ENCODE peak calls at places on chromosomes 16 and 17, in seven cellular contexts. Q is HepG2, H is H1, G is GM12891, R is SK-N-SH, L is K562, I is GM12878. S is an unnamed sample.
A peak's percentile ranks its signal among the peaks of the same experiment; 100 is the strongest.

GRCh38 chr16:725463-726187 is 618 bp downstream of the CCDC78 start:
- DNase-seq in Q (no peak), H (no peak), G (no peak), R (no peak), L (no peak), I (no peak), S (no peak)

GRCh38 chr16:81711609-81712329 is 67.3 kb upstream of the PLCG2 start:
- DNase-seq in Q (no peak), H (no peak), G (no peak), R (peak; percentile 41), L (peak; percentile 57), I (no peak), S (no peak)

GRCh38 chr17:39719563-39719962 is 10.8 kb downstream of the MIEN1 start:
- DNase-seq in Q (no peak), H (no peak), G (no peak), R (no peak), L (no peak), I (no peak), S (no peak)

GRCh38 chr17:45722161-45722560 is 62.0 kb upstream of the CRHR1 start:
- DNase-seq in Q (peak; percentile 58), H (no peak), G (no peak), R (peak; percentile 76), L (peak; percentile 40), I (no peak), S (no peak)

GRCh38 chr17:36935681-36936454 is 1.4 kb upstream of the LHX1 start:
- DNase-seq in Q (no peak), H (no peak), G (no peak), R (peak; percentile 60), L (peak; percentile 50), I (no peak), S (no peak)

GRCh38 chr16:66735891-66736290 is 15.5 kb downstream of the DYNC1LI2 start:
- DNase-seq in Q (no peak), H (no peak), G (no peak), R (no peak), L (no peak), I (no peak), S (no peak)

GRCh38 chr16:66270333-66270927 is 96.1 kb upstream of the CDH5 start:
- DNase-seq in Q (peak; percentile 65), H (peak; percentile 51), G (peak; percentile 88), R (peak; percentile 92), L (peak; percentile 91), I (no peak), S (peak; percentile 84)

GRCh38 chr17:80838381-80839345 is 153.0 kb upstream of the CHMP6 start:
- DNase-seq in Q (no peak), H (no peak), G (no peak), R (no peak), L (no peak), I (no peak), S (no peak)

GRCh38 chr17:36196099-36196496 is 460 bp downstream of the CCL3L1 start:
- DNase-seq in Q (no peak), H (no peak), G (no peak), R (no peak), L (no peak), I (no peak), S (no peak)

GRCh38 chr17:34703533-34703932 is 124.2 kb downstream of the TMEM132E start:
- DNase-seq in Q (peak; percentile 10), H (no peak), G (no peak), R (no peak), L (peak; percentile 60), I (no peak), S (no peak)

GRCh38 chr17:47281246-47281645 is 27.6 kb downstream of the ITGB3 start:
- DNase-seq in Q (no peak), H (no peak), G (no peak), R (no peak), L (no peak), I (no peak), S (no peak)

GRCh38 chr17:48907713-48908046 is 527 bp upstream of the UBE2Z start:
- DNase-seq in Q (no peak), H (no peak), G (no peak), R (no peak), L (no peak), I (no peak), S (no peak)

GRCh38 chr17:66307257-66307656 is 4.8 kb downstream of the PRKCA start:
- DNase-seq in Q (no peak), H (no peak), G (no peak), R (no peak), L (no peak), I (no peak), S (no peak)
- TF ChIP-seq TAF1 in Q (no peak), H (no peak), G (no peak), R (no peak), L (no peak), I (no peak), S (no peak)

DNA sequence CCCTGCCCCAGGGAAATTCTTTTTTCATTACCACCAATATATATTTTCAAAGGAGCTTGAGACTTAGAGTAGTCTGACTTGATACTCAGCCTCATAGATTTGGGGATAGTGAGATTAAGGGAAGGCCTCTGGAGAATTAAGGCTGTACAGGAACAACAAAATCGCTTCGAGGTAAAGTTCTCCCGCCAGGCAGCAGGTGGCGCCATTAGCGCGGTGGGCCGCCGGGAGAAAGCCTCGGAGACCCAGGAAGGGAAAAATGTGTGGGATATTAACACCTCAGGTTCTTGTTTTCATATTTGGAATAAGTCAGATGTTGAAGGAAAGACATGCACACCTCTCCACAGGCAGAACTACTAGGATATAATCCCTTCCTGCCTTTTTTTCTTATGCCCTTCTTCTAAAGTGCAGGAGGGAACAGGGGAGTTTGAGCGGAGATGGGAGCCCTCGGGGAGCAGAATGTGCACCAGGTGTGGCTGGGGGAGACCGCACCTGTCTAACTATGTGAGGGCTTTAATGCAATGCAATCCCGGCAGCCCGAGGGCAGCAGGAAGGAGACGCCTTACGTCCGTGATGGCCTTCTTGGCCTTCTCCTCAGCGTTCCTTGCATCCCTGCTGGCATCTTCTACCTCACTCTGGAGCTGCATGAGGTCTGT is 25.9 kb downstream of the MYH3 start:
- DNase-seq in Q (no peak), H (no peak), G (peak; percentile 30), R (peak; percentile 66), L (peak; percentile 59), I (no peak), S (no peak)
- TF ChIP-seq TAF1 in Q (no peak), H (no peak), G (no peak), R (no peak), L (no peak), I (no peak), S (no peak)

GRCh38 chr17:72412650-72413076 is 291.8 kb downstream of the SOX9 start:
- DNase-seq in Q (peak; percentile 70), H (no peak), G (no peak), R (no peak), L (no peak), I (no peak), S (no peak)

GRCh38 chr17:72411124-72411563 is 290.3 kb downstream of the SOX9 start:
- DNase-seq in Q (no peak), H (no peak), G (no peak), R (no peak), L (no peak), I (no peak), S (no peak)

GRCh38 chr17:72414967-72415853 is 294.4 kb downstream of the SOX9 start:
- DNase-seq in Q (no peak), H (no peak), G (no peak), R (no peak), L (no peak), I (no peak), S (no peak)

GRCh38 chr17:72414032-72414396 is 293.2 kb downstream of the SOX9 start:
- DNase-seq in Q (no peak), H (no peak), G (no peak), R (no peak), L (no peak), I (no peak), S (no peak)

DNA sequence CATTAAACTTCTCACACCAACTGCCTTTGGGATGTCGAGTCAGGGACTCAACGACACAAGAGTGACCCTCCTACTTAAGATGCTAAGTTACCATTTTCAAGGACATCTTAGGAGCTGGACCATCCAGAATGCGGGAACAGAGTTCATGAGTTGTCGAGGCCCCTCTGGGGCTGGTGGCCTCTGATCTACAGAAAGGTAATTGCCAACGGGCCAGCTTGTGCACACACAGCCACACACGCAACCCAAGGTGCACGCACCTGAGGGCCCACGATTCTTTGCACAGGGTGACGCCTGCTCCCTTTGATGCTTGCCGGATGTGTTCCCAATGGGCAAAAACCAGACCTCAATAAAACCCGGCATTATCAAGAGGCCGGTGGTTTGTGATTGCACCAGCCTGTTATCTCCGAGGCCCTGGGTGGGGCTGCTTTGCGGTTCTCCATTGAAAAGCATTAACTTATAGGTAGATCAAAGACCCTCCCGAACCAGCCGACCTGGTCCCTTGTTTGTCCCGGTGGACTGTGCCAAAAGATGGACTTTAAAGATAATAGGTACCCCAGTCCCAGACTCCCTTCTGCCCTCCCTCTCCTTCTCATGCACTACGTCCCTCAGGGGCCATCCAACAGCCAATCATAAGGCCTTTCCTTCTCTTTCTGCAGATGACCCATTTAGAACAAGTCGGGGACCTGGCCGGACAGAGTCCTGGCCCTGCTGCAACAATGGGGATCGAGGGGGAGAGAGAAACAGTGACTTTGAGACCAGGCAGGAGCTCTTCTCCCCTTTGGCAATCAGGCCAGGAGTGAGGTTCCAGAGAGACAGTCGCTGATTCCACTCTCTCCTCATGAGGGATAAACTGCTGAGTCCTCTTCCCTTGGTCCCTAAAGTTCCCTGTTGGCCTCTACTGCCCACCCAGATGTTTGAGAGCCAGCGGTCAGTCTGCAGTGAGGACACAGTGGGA is 292.5 kb downstream of the SOX9 start:
- DNase-seq in Q (peak; percentile 100), H (no peak), G (no peak), R (no peak), L (no peak), I (no peak), S (no peak)
- TF ChIP-seq TAF1 in Q (peak; percentile 82), H (no peak), G (no peak), R (no peak), L (no peak), I (no peak), S (no peak)

GRCh38 chr17:82794781-82795505 is 43.1 kb downstream of the TBCD start:
- DNase-seq in Q (no peak), H (no peak), G (no peak), R (no peak), L (no peak), I (no peak), S (no peak)

GRCh38 chr17:82797061-82797460 is 42.8 kb downstream of the ZNF750 start:
- DNase-seq in Q (no peak), H (no peak), G (no peak), R (no peak), L (no peak), I (no peak), S (no peak)

GRCh38 chr17:82791532-82791931 is 39.7 kb downstream of the TBCD start:
- DNase-seq in Q (no peak), H (no peak), G (no peak), R (no peak), L (no peak), I (no peak), S (no peak)

GRCh38 chr17:82795615-82796014 is 43.8 kb downstream of the TBCD start:
- DNase-seq in Q (no peak), H (no peak), G (no peak), R (no peak), L (no peak), I (no peak), S (no peak)

DNA sequence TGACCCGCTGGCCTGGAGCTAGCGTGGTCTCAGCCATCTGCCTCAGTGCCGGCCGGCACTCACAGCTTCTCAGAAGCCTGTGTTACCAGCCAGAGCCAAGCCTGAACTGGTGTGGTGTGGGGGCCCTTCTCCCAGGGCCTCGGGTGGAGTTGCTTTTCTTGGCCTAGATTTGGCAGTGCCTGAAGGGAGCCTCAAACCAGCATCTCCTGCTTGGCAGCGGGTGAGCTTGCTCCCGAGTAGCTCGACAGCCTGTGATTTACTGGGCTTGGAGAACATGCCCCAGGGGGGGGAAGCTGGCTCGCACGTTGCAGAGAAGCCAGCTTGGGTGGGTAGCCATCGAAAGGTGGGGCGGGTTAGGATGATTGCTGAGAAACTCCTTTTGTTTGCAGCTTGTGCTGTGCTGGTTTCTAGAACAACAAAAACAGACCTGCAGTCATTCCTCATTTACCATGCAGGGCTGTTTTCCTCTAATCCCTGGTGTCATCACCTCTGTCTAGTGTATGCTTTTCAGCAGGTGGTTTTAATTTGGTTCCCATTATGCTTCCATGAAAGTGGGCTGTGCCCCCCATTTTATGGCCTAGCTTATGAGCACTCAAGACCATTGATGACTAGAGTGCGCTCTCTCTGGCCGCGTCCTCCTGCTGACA is 42.2 kb downstream of the TBCD start:
- DNase-seq in Q (no peak), H (no peak), G (no peak), R (peak; percentile 84), L (no peak), I (no peak), S (no peak)
- TF ChIP-seq TAF1 in Q (no peak), H (no peak), G (no peak), R (no peak), L (no peak), I (no peak), S (no peak)